ENCODE peak calls at places on chromosomes 1 and 21, in seven cellular contexts. Y is AG10803; Z is lower leg skin; A is effector memory CD4-positive, alpha-beta T cell; T is kidney epithelial cell; E is fibroblast of pulmonary artery; O is fibroblast of the aortic adventitia. H is an unnamed sample.

GRCh38 chr1:214808845-214809460 is 206.0 kb downstream of the CENPF start:
- DNase-seq in A (no peak), O (peak), Y (peak), E (peak), T (no peak), Z (no peak), H (peak)

GRCh38 chr21:37562920-37563640 is 196.5 kb downstream of the DYRK1A start:
- DNase-seq in O (no peak), E (no peak), A (no peak), T (no peak), Z (no peak), Y (no peak), H (no peak)

GRCh38 chr1:71033136-71033535 is 14.5 kb downstream of the PTGER3 start:
- DNase-seq in T (no peak), Y (no peak), Z (no peak), O (no peak), E (no peak), A (no peak), H (no peak)

GRCh38 chr1:99727575-99728190 is 38.8 kb downstream of the FRRS1 start:
- DNase-seq in Z (no peak), E (peak), T (no peak), Y (peak), O (peak), A (no peak), H (peak)

GRCh38 chr1:181496759-181497158 is 13.4 kb downstream of the CACNA1E start:
- DNase-seq in E (no peak), O (no peak), T (no peak), A (no peak), Y (no peak), Z (no peak), H (no peak)

GRCh38 chr1:110554871-110555801 is 36.2 kb upstream of the KCNA10 start:
- DNase-seq in A (peak), E (peak), T (no peak), Y (peak), Z (no peak), O (no peak), H (no peak)

GRCh38 chr1:44413740-44414139 is 8.7 kb downstream of the RNF220 start:
- DNase-seq in E (no peak), Z (no peak), Y (no peak), O (no peak), T (no peak), A (no peak), H (no peak)

GRCh38 chr1:220775238-220775853 is 11.4 kb upstream of the MTARC1 start:
- DNase-seq in Y (peak), O (peak), A (peak), T (no peak), E (peak), Z (no peak), H (peak)

GRCh38 chr1:94325379-94326302 is 88.3 kb upstream of the ARHGAP29 start:
- DNase-seq in O (peak), Y (peak), Z (no peak), E (peak), T (peak), A (no peak), H (peak)

GRCh38 chr21:41358193-41359166 is 3.3 kb upstream of the MX2 start:
- DNase-seq in Y (no peak), A (no peak), O (no peak), T (no peak), Z (no peak), E (no peak), H (no peak)

GRCh38 chr1:201982082-201982922 is at the start of gene RNPEP:
- DNase-seq in A (peak), E (peak), Y (peak), T (no peak), O (peak), Z (peak), H (peak)

GRCh38 chr1:81371864-81372263 is 428.9 kb upstream of the ADGRL2 start:
- DNase-seq in A (no peak), O (no peak), T (no peak), E (no peak), Y (no peak), Z (no peak), H (no peak)

GRCh38 chr1:184563308-184563707 is 176.5 kb downstream of the C1orf21 start:
- DNase-seq in E (peak), Z (no peak), A (no peak), Y (peak), T (no peak), O (peak), H (peak)

GRCh38 chr1:184535191-184535970 is 148.6 kb downstream of the C1orf21 start:
- DNase-seq in A (no peak), E (peak), O (peak), Y (peak), T (no peak), Z (no peak), H (peak)

GRCh38 chr1:180521474-180522203 is 19.3 kb upstream of the ACBD6 start:
- DNase-seq in A (no peak), Z (no peak), T (no peak), E (peak), Y (peak), O (peak), H (no peak)

GRCh38 chr1:3910769-3911520 is 10.9 kb upstream of the C1orf174 start:
- DNase-seq in O (peak), Z (no peak), E (peak), T (peak), Y (peak), A (peak), H (peak)

GRCh38 chr1:233661376-233662159 is 47.7 kb downstream of the KCNK1 start:
- DNase-seq in E (no peak), O (no peak), A (no peak), Z (no peak), Y (no peak), T (no peak), H (no peak)

DNA sequence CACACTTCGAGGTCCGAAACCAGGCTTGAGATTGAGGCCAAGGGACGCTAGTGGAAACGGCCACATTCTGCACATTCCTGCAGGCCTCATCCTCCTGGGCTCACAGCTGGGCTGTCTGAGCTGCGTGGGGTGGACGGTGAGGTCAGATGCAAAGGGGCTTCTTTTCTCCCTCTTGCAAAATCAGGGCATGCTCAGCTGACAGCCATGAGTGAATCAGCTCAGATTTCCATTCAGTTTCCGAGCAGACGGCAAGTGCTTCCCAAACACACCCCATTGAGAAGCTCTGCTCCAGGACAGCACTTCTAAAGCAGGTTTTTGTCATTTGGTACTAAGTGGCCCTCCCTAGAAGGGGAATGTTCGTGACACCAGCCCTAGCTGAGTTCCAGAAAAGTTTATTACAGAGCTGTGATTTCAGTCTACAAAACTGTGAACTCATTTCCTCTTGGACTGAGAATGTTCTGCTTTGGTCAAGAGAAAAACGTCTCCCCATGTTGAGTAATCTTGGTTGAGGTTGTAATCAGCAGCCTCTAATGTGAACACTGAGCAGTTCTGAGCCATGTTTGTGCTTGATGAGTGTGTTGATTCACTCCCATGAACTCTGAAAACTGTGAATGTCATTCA is 10.0 kb downstream of the PDPN start:
- DNase-seq in E (peak), A (no peak), T (peak), O (peak), Z (peak), Y (peak), H (peak)
- H3K4me3 ChIP-seq in E (peak), A (no peak), T (no peak), O (no peak), Z (no peak), Y (peak), H (no peak)

GRCh38 chr1:7749126-7749525 is 22.0 kb upstream of the VAMP3 start:
- DNase-seq in Z (no peak), E (no peak), O (no peak), T (no peak), A (no peak), Y (no peak), H (no peak)

GRCh38 chr1:7747605-7748004 is 23.5 kb upstream of the VAMP3 start:
- DNase-seq in A (no peak), Y (no peak), T (no peak), E (no peak), O (no peak), Z (no peak), H (no peak)

GRCh38 chr1:7743346-7743745 is 27.8 kb upstream of the VAMP3 start:
- DNase-seq in T (no peak), Z (no peak), A (no peak), O (no peak), Y (no peak), E (no peak), H (no peak)

GRCh38 chr1:7744882-7745281 is 26.2 kb upstream of the VAMP3 start:
- DNase-seq in E (no peak), O (no peak), T (no peak), A (no peak), Y (no peak), Z (no peak), H (no peak)

GRCh38 chr1:7745783-7746182 is 25.3 kb upstream of the VAMP3 start:
- DNase-seq in A (no peak), Z (peak), Y (no peak), T (no peak), E (no peak), O (no peak), H (no peak)
- H3K4me3 ChIP-seq in A (no peak), Z (no peak), Y (no peak), T (no peak), E (no peak), O (no peak), H (no peak)

GRCh38 chr1:64878931-64879710 is 87.2 kb downstream of the JAK1 start:
- DNase-seq in Y (peak), O (no peak), Z (no peak), A (no peak), E (no peak), T (no peak), H (no peak)
- H3K4me3 ChIP-seq in Y (no peak), O (no peak), Z (no peak), A (no peak), E (no peak), T (no peak), H (no peak)

GRCh38 chr1:223622132-223622842 is 43.2 kb downstream of the CAPN8 start:
- DNase-seq in E (no peak), Z (no peak), O (no peak), T (no peak), Y (no peak), A (no peak), H (no peak)

GRCh38 chr1:223621312-223621734 is 44.2 kb downstream of the CAPN8 start:
- DNase-seq in O (no peak), T (no peak), A (no peak), E (no peak), Y (no peak), Z (no peak), H (no peak)

GRCh38 chr1:223620297-223620900 is 45.1 kb downstream of the CAPN8 start:
- DNase-seq in T (no peak), O (no peak), Z (no peak), A (no peak), E (no peak), Y (no peak), H (no peak)

GRCh38 chr1:223617671-223618070 is 47.8 kb downstream of the CAPN8 start:
- DNase-seq in E (no peak), T (no peak), A (no peak), Z (no peak), Y (no peak), O (no peak), H (no peak)

DNA sequence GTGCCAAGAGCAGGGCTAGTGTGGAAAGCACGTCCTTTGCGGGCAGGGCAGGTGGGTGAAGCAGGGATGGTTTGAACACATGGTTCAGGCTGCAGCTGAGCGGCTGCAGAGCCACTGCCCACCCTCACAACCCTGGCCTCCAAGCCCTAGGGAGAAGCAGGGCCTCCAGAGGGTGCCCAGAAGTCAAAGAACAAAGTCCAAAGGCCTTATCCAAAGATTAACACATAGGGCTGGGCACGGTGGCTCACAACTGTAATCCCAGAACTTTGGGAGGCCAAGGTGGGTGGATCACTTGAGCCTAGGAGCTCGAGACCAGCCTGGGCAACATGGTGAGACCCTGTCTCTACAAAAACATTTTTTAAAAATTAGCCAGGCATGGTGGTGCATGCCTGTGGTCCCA is 46.8 kb downstream of the CAPN8 start:
- DNase-seq in E (no peak), O (no peak), Y (no peak), A (no peak), Z (no peak), T (no peak), H (no peak)
- H3K4me3 ChIP-seq in E (no peak), O (no peak), Y (no peak), A (no peak), Z (no peak), T (no peak), H (no peak)

GRCh38 chr1:117615474-117615873 is 9.6 kb downstream of the TENT5C start:
- DNase-seq in A (peak), O (no peak), E (no peak), T (no peak), Y (no peak), Z (no peak), H (no peak)
- H3K4me3 ChIP-seq in A (no peak), O (no peak), E (no peak), T (no peak), Y (no peak), Z (no peak), H (no peak)

DNA sequence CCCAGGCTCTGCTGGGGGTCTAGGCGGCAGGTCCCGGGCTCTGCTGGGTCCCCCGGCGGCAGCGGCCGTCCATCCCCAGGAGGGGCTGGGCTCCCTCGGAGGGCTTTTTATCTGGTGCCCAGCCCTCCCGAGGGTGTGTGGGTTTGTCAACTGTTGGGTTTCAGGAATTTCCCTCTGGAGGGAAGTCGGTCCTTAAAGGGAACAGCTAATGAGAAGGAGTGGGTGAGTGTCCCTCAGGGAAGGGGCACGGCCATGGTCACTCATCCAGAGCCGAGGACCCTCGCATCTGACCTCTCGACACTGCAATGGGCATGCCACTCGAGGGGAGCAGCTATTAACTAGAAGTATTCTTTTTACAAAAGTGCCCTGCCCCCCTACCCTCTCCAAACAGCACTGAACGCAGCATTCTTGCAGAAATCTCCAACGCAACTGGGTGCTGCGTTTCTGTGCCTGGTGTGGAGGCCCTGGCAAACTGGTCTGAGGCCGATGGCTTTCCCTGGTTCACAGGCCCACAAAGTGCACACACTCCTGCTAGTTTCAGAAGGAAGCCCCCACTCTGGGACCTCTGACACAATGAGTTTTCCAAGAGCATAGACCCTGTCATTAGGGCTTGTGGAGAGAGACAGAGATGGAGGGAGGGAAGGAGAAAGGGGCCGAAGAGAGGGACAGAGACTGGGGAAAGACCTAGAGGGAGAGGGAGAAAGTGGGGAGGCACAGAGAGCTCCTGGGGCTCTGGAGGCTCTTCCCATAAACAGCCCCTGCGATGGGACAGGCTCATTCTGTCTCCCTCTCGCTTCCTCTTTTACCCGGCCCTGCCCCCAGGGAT is 1.0 kb upstream of the TSPEAR start:
- DNase-seq in Y (no peak), O (no peak), Z (no peak), A (no peak), E (no peak), T (no peak), H (no peak)
- H3K4me3 ChIP-seq in Y (no peak), O (no peak), Z (no peak), A (no peak), E (no peak), T (no peak), H (no peak)

GRCh38 chr1:41892211-41892840 is 26.4 kb downstream of the HIVEP3 start:
- DNase-seq in Z (no peak), O (no peak), T (no peak), E (no peak), A (no peak), Y (no peak), H (no peak)
- H3K4me3 ChIP-seq in Z (no peak), O (no peak), T (no peak), E (no peak), A (no peak), Y (no peak), H (no peak)

GRCh38 chr1:8382608-8383525 is 65.0 kb downstream of the SLC45A1 start:
- DNase-seq in Y (no peak), E (no peak), Z (no peak), O (no peak), T (no peak), A (no peak), H (no peak)

GRCh38 chr1:8384088-8384487 is 66.2 kb downstream of the SLC45A1 start:
- DNase-seq in E (peak), A (no peak), T (no peak), O (no peak), Y (no peak), Z (no peak), H (peak)

GRCh38 chr1:8381618-8382017 is 63.7 kb downstream of the SLC45A1 start:
- DNase-seq in Y (peak), O (peak), A (no peak), Z (no peak), T (no peak), E (peak), H (no peak)

GRCh38 chr1:8379513-8380186 is 61.7 kb downstream of the SLC45A1 start:
- DNase-seq in Y (no peak), T (no peak), E (no peak), Z (no peak), O (no peak), A (no peak), H (no peak)

GRCh38 chr1:8382051-8382505 is 64.2 kb downstream of the SLC45A1 start:
- DNase-seq in T (peak), Z (no peak), Y (no peak), E (peak), O (no peak), A (no peak), H (peak)
- H3K4me3 ChIP-seq in T (no peak), Z (no peak), Y (no peak), E (no peak), O (no peak), A (no peak), H (no peak)

H was measured in astrocyte of the spinal cord.